ENCODE peak calls at places on chromosomes 4 and X, in eight cellular contexts. One of them, this sample, is unnamed.

GRCh38 chrX:123809854-123810375 is 49.9 kb upstream of the XIAP start:
- DNase-seq in OCI-LY7: no peak
- DNase-seq in neural progenitor cell: no peak
- DNase-seq in body of pancreas: no peak
- DNase-seq in Peyer's patch: no peak
- DNase-seq in CD8-positive, alpha-beta T cell: no peak
- DNase-seq in AG04450: no peak
- DNase-seq in cardiac muscle cell: no peak
- DNase-seq in this sample: no peak

GRCh38 chr4:185071412-185071811 is 53.1 kb downstream of the HELT start:
- DNase-seq in Peyer's patch: no peak
- DNase-seq in body of pancreas: peak; percentile 3
- DNase-seq in neural progenitor cell: peak; percentile 34
- DNase-seq in CD8-positive, alpha-beta T cell: no peak
- DNase-seq in OCI-LY7: no peak
- DNase-seq in AG04450: no peak
- DNase-seq in cardiac muscle cell: no peak
- DNase-seq in this sample: no peak

GRCh38 chr4:124053872-124054538 is 657.4 kb downstream of the SPRY1 start:
- DNase-seq in body of pancreas: no peak
- DNase-seq in cardiac muscle cell: no peak
- DNase-seq in Peyer's patch: no peak
- DNase-seq in CD8-positive, alpha-beta T cell: no peak
- DNase-seq in OCI-LY7: no peak
- DNase-seq in AG04450: no peak
- DNase-seq in neural progenitor cell: no peak
- DNase-seq in this sample: no peak

GRCh38 chr4:16026155-16026761 is 57.6 kb downstream of the PROM1 start:
- DNase-seq in body of pancreas: peak; percentile 64
- DNase-seq in cardiac muscle cell: peak; percentile 74
- DNase-seq in Peyer's patch: no peak
- DNase-seq in CD8-positive, alpha-beta T cell: no peak
- DNase-seq in AG04450: peak; percentile 21
- DNase-seq in OCI-LY7: peak; percentile 80
- DNase-seq in neural progenitor cell: peak; percentile 79
- DNase-seq in this sample: no peak

GRCh38 chr4:123995939-123996338 is 599.3 kb downstream of the SPRY1 start:
- DNase-seq in neural progenitor cell: no peak
- DNase-seq in body of pancreas: no peak
- DNase-seq in CD8-positive, alpha-beta T cell: no peak
- DNase-seq in OCI-LY7: no peak
- DNase-seq in AG04450: peak; percentile 46
- DNase-seq in cardiac muscle cell: no peak
- DNase-seq in Peyer's patch: no peak
- DNase-seq in this sample: no peak

GRCh38 chr4:8010618-8011017 is 71.0 kb upstream of the AFAP1 start:
- DNase-seq in CD8-positive, alpha-beta T cell: no peak
- DNase-seq in OCI-LY7: no peak
- DNase-seq in AG04450: no peak
- DNase-seq in Peyer's patch: no peak
- DNase-seq in neural progenitor cell: peak; percentile 71
- DNase-seq in body of pancreas: peak; percentile 75
- DNase-seq in cardiac muscle cell: peak; percentile 98
- DNase-seq in this sample: no peak

GRCh38 chr4:14379148-14379547 is 623.1 kb upstream of the CPEB2 start:
- DNase-seq in CD8-positive, alpha-beta T cell: no peak
- DNase-seq in cardiac muscle cell: no peak
- DNase-seq in OCI-LY7: no peak
- DNase-seq in Peyer's patch: no peak
- DNase-seq in neural progenitor cell: peak; percentile 5
- DNase-seq in body of pancreas: no peak
- DNase-seq in AG04450: no peak
- DNase-seq in this sample: no peak

GRCh38 chrX:8783100-8784098 is 17.8 kb downstream of the FAM9A start:
- DNase-seq in CD8-positive, alpha-beta T cell: peak; percentile 35
- DNase-seq in neural progenitor cell: peak; percentile 8
- DNase-seq in Peyer's patch: no peak
- DNase-seq in OCI-LY7: no peak
- DNase-seq in body of pancreas: peak; percentile 38
- DNase-seq in cardiac muscle cell: no peak
- DNase-seq in AG04450: no peak
- DNase-seq in this sample: peak; percentile 7

GRCh38 chr4:121934635-121935034 is 17.2 kb downstream of the TRPC3 start:
- DNase-seq in OCI-LY7: no peak
- DNase-seq in neural progenitor cell: no peak
- DNase-seq in AG04450: no peak
- DNase-seq in cardiac muscle cell: no peak
- DNase-seq in Peyer's patch: no peak
- DNase-seq in body of pancreas: no peak
- DNase-seq in CD8-positive, alpha-beta T cell: no peak
- DNase-seq in this sample: no peak

GRCh38 chr4:32735856-32736590 is 2015.9 kb downstream of the PCDH7 start:
- DNase-seq in neural progenitor cell: no peak
- DNase-seq in body of pancreas: no peak
- DNase-seq in AG04450: no peak
- DNase-seq in OCI-LY7: no peak
- DNase-seq in CD8-positive, alpha-beta T cell: no peak
- DNase-seq in cardiac muscle cell: no peak
- DNase-seq in Peyer's patch: no peak
- DNase-seq in this sample: no peak

GRCh38 chr4:40990202-40990898 is 224.0 kb downstream of the APBB2 start:
- DNase-seq in cardiac muscle cell: no peak
- DNase-seq in Peyer's patch: no peak
- DNase-seq in body of pancreas: no peak
- DNase-seq in OCI-LY7: no peak
- DNase-seq in neural progenitor cell: no peak
- DNase-seq in AG04450: peak; percentile 84
- DNase-seq in CD8-positive, alpha-beta T cell: no peak
- DNase-seq in this sample: no peak

GRCh38 chrX:121146059-121146628 is 98.7 kb downstream of the GLUD2 start:
- DNase-seq in OCI-LY7: no peak
- DNase-seq in AG04450: no peak
- DNase-seq in CD8-positive, alpha-beta T cell: no peak
- DNase-seq in Peyer's patch: no peak
- DNase-seq in cardiac muscle cell: no peak
- DNase-seq in neural progenitor cell: no peak
- DNase-seq in body of pancreas: no peak
- DNase-seq in this sample: no peak

GRCh38 chr4:151934766-151935165 is 174.0 kb upstream of the GATB start:
- DNase-seq in neural progenitor cell: no peak
- DNase-seq in OCI-LY7: no peak
- DNase-seq in Peyer's patch: no peak
- DNase-seq in CD8-positive, alpha-beta T cell: no peak
- DNase-seq in body of pancreas: no peak
- DNase-seq in AG04450: no peak
- DNase-seq in cardiac muscle cell: no peak
- DNase-seq in this sample: no peak

GRCh38 chr4:10140866-10141759 is 24.5 kb upstream of the WDR1 start:
- DNase-seq in AG04450: no peak
- DNase-seq in body of pancreas: no peak
- DNase-seq in cardiac muscle cell: no peak
- DNase-seq in OCI-LY7: no peak
- DNase-seq in Peyer's patch: no peak
- DNase-seq in neural progenitor cell: peak; percentile 63
- DNase-seq in CD8-positive, alpha-beta T cell: no peak
- DNase-seq in this sample: no peak

GRCh38 chr4:139314047-139314800 is 11.9 kb upstream of the NDUFC1 start:
- DNase-seq in cardiac muscle cell: no peak
- DNase-seq in OCI-LY7: no peak
- DNase-seq in Peyer's patch: no peak
- DNase-seq in CD8-positive, alpha-beta T cell: no peak
- DNase-seq in AG04450: no peak
- DNase-seq in neural progenitor cell: peak; percentile 40
- DNase-seq in body of pancreas: no peak
- DNase-seq in this sample: no peak

GRCh38 chr4:185508162-185508561 is 27.1 kb downstream of the PDLIM3 start:
- DNase-seq in body of pancreas: peak; percentile 13
- DNase-seq in cardiac muscle cell: no peak
- DNase-seq in neural progenitor cell: no peak
- DNase-seq in Peyer's patch: no peak
- DNase-seq in CD8-positive, alpha-beta T cell: no peak
- DNase-seq in AG04450: no peak
- DNase-seq in OCI-LY7: no peak
- DNase-seq in this sample: no peak

GRCh38 chr4:71198958-71199357 is 139.9 kb upstream of the SLC4A4 start:
- DNase-seq in CD8-positive, alpha-beta T cell: peak; percentile 17
- DNase-seq in AG04450: no peak
- DNase-seq in cardiac muscle cell: no peak
- DNase-seq in Peyer's patch: no peak
- DNase-seq in OCI-LY7: no peak
- DNase-seq in neural progenitor cell: no peak
- DNase-seq in body of pancreas: no peak
- DNase-seq in this sample: no peak

GRCh38 chr4:56628592-56628991 is 52.5 kb downstream of the HOPX start:
- DNase-seq in OCI-LY7: no peak
- DNase-seq in CD8-positive, alpha-beta T cell: no peak
- DNase-seq in Peyer's patch: no peak
- DNase-seq in neural progenitor cell: no peak
- DNase-seq in AG04450: no peak
- DNase-seq in body of pancreas: no peak
- DNase-seq in cardiac muscle cell: no peak
- DNase-seq in this sample: no peak

GRCh38 chr4:142095886-142096605 is 459.7 kb downstream of the IL15 start:
- DNase-seq in Peyer's patch: no peak
- DNase-seq in AG04450: peak; percentile 85
- DNase-seq in cardiac muscle cell: no peak
- DNase-seq in OCI-LY7: no peak
- DNase-seq in neural progenitor cell: no peak
- DNase-seq in body of pancreas: peak; percentile 29
- DNase-seq in CD8-positive, alpha-beta T cell: no peak
- DNase-seq in this sample: no peak

GRCh38 chrX:70422886-70423336 is at the start of gene GDPD2:
- DNase-seq in Peyer's patch: peak; percentile 63
- DNase-seq in body of pancreas: peak; percentile 49
- DNase-seq in cardiac muscle cell: peak; percentile 52
- DNase-seq in AG04450: no peak
- DNase-seq in CD8-positive, alpha-beta T cell: no peak
- DNase-seq in OCI-LY7: no peak
- DNase-seq in neural progenitor cell: peak; percentile 89
- DNase-seq in this sample: no peak

DNA sequence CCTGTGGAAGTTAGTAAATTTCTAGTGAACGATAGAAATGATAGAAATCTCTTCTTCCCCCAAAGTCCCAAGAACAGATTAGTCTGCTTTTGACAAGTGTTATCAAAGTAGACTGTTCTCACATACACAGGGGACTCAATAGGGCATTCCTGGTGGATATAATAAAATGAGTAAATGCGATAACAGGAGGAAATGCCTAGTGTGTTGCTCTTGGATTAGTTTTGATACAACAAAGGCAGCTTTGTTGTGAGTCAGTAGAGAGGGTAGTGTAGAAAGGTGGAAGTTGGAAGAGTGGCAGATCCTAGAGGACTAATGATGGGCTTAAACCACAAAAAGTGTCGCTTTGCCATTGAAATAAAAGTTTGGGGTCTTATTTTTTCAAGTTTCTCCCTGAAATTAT is 43.5 kb downstream of the CLCN3 start:
- DNase-seq in cardiac muscle cell: no peak
- DNase-seq in Peyer's patch: no peak
- DNase-seq in OCI-LY7: no peak
- DNase-seq in body of pancreas: no peak
- DNase-seq in neural progenitor cell: peak; percentile 3
- DNase-seq in CD8-positive, alpha-beta T cell: no peak
- DNase-seq in AG04450: no peak
- DNase-seq in this sample: no peak
- H3K27ac ChIP-seq in cardiac muscle cell: peak overlapping the region; percentile 25
- H3K27ac ChIP-seq in Peyer's patch: no peak overlapping the region
- H3K27ac ChIP-seq in OCI-LY7: no peak overlapping the region
- H3K27ac ChIP-seq in body of pancreas: peak overlapping the region; percentile 20
- H3K27ac ChIP-seq in neural progenitor cell: peak overlapping the region; percentile 14
- H3K27ac ChIP-seq in CD8-positive, alpha-beta T cell: no peak overlapping the region
- H3K27ac ChIP-seq in AG04450: no peak overlapping the region
- H3K27ac ChIP-seq in this sample: no peak overlapping the region

GRCh38 chr4:95675623-95676022 is 126.8 kb upstream of the UNC5C start:
- DNase-seq in Peyer's patch: no peak
- DNase-seq in body of pancreas: no peak
- DNase-seq in CD8-positive, alpha-beta T cell: no peak
- DNase-seq in neural progenitor cell: no peak
- DNase-seq in cardiac muscle cell: no peak
- DNase-seq in AG04450: no peak
- DNase-seq in OCI-LY7: no peak
- DNase-seq in this sample: no peak

GRCh38 chr4:95676190-95676589 is 127.4 kb upstream of the UNC5C start:
- DNase-seq in CD8-positive, alpha-beta T cell: no peak
- DNase-seq in Peyer's patch: no peak
- DNase-seq in cardiac muscle cell: no peak
- DNase-seq in AG04450: no peak
- DNase-seq in neural progenitor cell: no peak
- DNase-seq in body of pancreas: no peak
- DNase-seq in OCI-LY7: no peak
- DNase-seq in this sample: no peak

GRCh38 chr4:95674451-95675095 is 125.8 kb upstream of the UNC5C start:
- DNase-seq in CD8-positive, alpha-beta T cell: no peak
- DNase-seq in body of pancreas: no peak
- DNase-seq in AG04450: no peak
- DNase-seq in OCI-LY7: no peak
- DNase-seq in cardiac muscle cell: no peak
- DNase-seq in Peyer's patch: no peak
- DNase-seq in neural progenitor cell: no peak
- DNase-seq in this sample: no peak

GRCh38 chr4:95672811-95673210 is 124.0 kb upstream of the UNC5C start:
- DNase-seq in body of pancreas: no peak
- DNase-seq in cardiac muscle cell: no peak
- DNase-seq in Peyer's patch: no peak
- DNase-seq in AG04450: no peak
- DNase-seq in OCI-LY7: no peak
- DNase-seq in CD8-positive, alpha-beta T cell: no peak
- DNase-seq in neural progenitor cell: no peak
- DNase-seq in this sample: no peak
- H3K9me3 ChIP-seq in body of pancreas: no peaks in the 10 kb centered on the region
- H3K9me3 ChIP-seq in cardiac muscle cell: no peaks in the 10 kb centered on the region
- H3K9me3 ChIP-seq in Peyer's patch: no peaks in the 10 kb centered on the region
- H3K9me3 ChIP-seq in AG04450: no peaks in the 10 kb centered on the region
- H3K9me3 ChIP-seq in OCI-LY7: no peaks in the 10 kb centered on the region
- H3K9me3 ChIP-seq in CD8-positive, alpha-beta T cell: no peaks in the 10 kb centered on the region
- H3K9me3 ChIP-seq in neural progenitor cell: no peaks in the 10 kb centered on the region
- H3K9me3 ChIP-seq in this sample: no peaks in the 10 kb centered on the region

DNA sequence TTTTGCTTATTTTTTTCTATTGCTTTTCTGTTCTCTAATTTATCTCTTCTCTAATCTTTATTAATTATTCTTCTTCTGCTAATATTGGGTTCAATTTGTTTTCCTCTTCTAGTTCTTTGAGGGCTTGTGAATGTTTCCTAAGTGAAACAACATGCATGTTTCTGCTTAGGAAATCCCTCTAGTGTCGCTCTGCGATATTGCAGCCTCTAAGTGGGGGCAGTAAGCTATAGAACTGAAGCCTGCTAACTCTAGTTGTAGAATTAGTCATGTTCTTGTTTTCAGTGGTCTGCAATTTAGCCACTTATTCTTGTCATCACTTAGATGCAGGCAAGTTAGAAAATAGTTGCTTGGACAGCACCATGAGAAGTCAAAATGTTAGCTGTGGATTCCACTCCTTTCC is 222.6 kb downstream of the SPIN4 start:
- DNase-seq in cardiac muscle cell: no peak
- DNase-seq in OCI-LY7: peak; percentile 7
- DNase-seq in AG04450: no peak
- DNase-seq in neural progenitor cell: no peak
- DNase-seq in Peyer's patch: no peak
- DNase-seq in CD8-positive, alpha-beta T cell: no peak
- DNase-seq in body of pancreas: no peak
- DNase-seq in this sample: no peak
- TF ChIP-seq CTCF in cardiac muscle cell: no peak
- TF ChIP-seq CTCF in OCI-LY7: peak; percentile 63
- TF ChIP-seq CTCF in AG04450: peak; percentile 12
- TF ChIP-seq CTCF in neural progenitor cell: peak; percentile 38
- TF ChIP-seq CTCF in Peyer's patch: no peak
- TF ChIP-seq CTCF in CD8-positive, alpha-beta T cell: peak; percentile 21
- TF ChIP-seq CTCF in body of pancreas: no peak
- TF ChIP-seq CTCF in this sample: peak; percentile 22

GRCh38 chr4:54197926-54198325 is 31.2 kb upstream of the PDGFRA start:
- DNase-seq in CD8-positive, alpha-beta T cell: no peak
- DNase-seq in body of pancreas: no peak
- DNase-seq in cardiac muscle cell: peak; percentile 61
- DNase-seq in AG04450: no peak
- DNase-seq in OCI-LY7: no peak
- DNase-seq in Peyer's patch: no peak
- DNase-seq in neural progenitor cell: peak; percentile 5
- DNase-seq in this sample: no peak
- H3K27ac ChIP-seq in CD8-positive, alpha-beta T cell: no peak overlapping the region
- H3K27ac ChIP-seq in body of pancreas: no peak overlapping the region
- H3K27ac ChIP-seq in cardiac muscle cell: peak overlapping the region; percentile 65
- H3K27ac ChIP-seq in AG04450: no peak overlapping the region
- H3K27ac ChIP-seq in OCI-LY7: no peak overlapping the region
- H3K27ac ChIP-seq in Peyer's patch: no peak overlapping the region
- H3K27ac ChIP-seq in neural progenitor cell: no peak overlapping the region
- H3K27ac ChIP-seq in this sample: no peak overlapping the region